ENCODE peak calls at places on chromosomes 7 and 10, in eight cellular contexts. One of them, this sample, is unnamed.

GRCh38 chr7:143322646-143323343 is 6.9 kb downstream of the CLCN1 start:
- DNase-seq in mammary epithelial cell: no peak
- DNase-seq in CD4-positive, alpha-beta T cell: no peak
- DNase-seq in MM.1S: no peak
- DNase-seq in fibroblast of villous mesenchyme: peak
- DNase-seq in WERI-Rb-1: no peak
- DNase-seq in GM20000: no peak
- DNase-seq in type B pancreatic cell: no peak
- DNase-seq in this sample: no peak

GRCh38 chr7:45469103-45469502 is 105.1 kb upstream of the ADCY1 start:
- DNase-seq in mammary epithelial cell: peak
- DNase-seq in CD4-positive, alpha-beta T cell: no peak
- DNase-seq in MM.1S: no peak
- DNase-seq in fibroblast of villous mesenchyme: no peak
- DNase-seq in WERI-Rb-1: no peak
- DNase-seq in GM20000: no peak
- DNase-seq in type B pancreatic cell: no peak
- DNase-seq in this sample: no peak

GRCh38 chr10:99396471-99396870 is 34.0 kb downstream of the GOT1 start:
- DNase-seq in mammary epithelial cell: no peak
- DNase-seq in CD4-positive, alpha-beta T cell: no peak
- DNase-seq in MM.1S: no peak
- DNase-seq in fibroblast of villous mesenchyme: peak
- DNase-seq in WERI-Rb-1: no peak
- DNase-seq in GM20000: no peak
- DNase-seq in type B pancreatic cell: no peak
- DNase-seq in this sample: no peak

GRCh38 chr7:106658504-106659368 is 2.2 kb downstream of the CCDC71L start:
- DNase-seq in mammary epithelial cell: no peak
- DNase-seq in CD4-positive, alpha-beta T cell: no peak
- DNase-seq in MM.1S: no peak
- DNase-seq in fibroblast of villous mesenchyme: no peak
- DNase-seq in WERI-Rb-1: no peak
- DNase-seq in GM20000: no peak
- DNase-seq in type B pancreatic cell: no peak
- DNase-seq in this sample: no peak

GRCh38 chr7:17275749-17276671 is 22.4 kb upstream of the AHR start:
- DNase-seq in mammary epithelial cell: peak
- DNase-seq in CD4-positive, alpha-beta T cell: no peak
- DNase-seq in MM.1S: no peak
- DNase-seq in fibroblast of villous mesenchyme: peak
- DNase-seq in WERI-Rb-1: no peak
- DNase-seq in GM20000: no peak
- DNase-seq in type B pancreatic cell: no peak
- DNase-seq in this sample: no peak

GRCh38 chr10:5619366-5620211 is 46.8 kb downstream of the ASB13 start:
- DNase-seq in mammary epithelial cell: no peak
- DNase-seq in CD4-positive, alpha-beta T cell: no peak
- DNase-seq in MM.1S: no peak
- DNase-seq in fibroblast of villous mesenchyme: peak
- DNase-seq in WERI-Rb-1: no peak
- DNase-seq in GM20000: no peak
- DNase-seq in type B pancreatic cell: no peak
- DNase-seq in this sample: no peak

GRCh38 chr10:72694476-72695369 is 2.8 kb downstream of the MCU start:
- DNase-seq in mammary epithelial cell: peak
- DNase-seq in CD4-positive, alpha-beta T cell: no peak
- DNase-seq in MM.1S: peak
- DNase-seq in fibroblast of villous mesenchyme: peak
- DNase-seq in WERI-Rb-1: peak
- DNase-seq in GM20000: no peak
- DNase-seq in type B pancreatic cell: no peak
- DNase-seq in this sample: no peak

GRCh38 chr10:73601486-73601921 is 10.4 kb upstream of the USP54 start:
- DNase-seq in mammary epithelial cell: peak
- DNase-seq in CD4-positive, alpha-beta T cell: no peak
- DNase-seq in MM.1S: no peak
- DNase-seq in fibroblast of villous mesenchyme: no peak
- DNase-seq in WERI-Rb-1: no peak
- DNase-seq in GM20000: no peak
- DNase-seq in type B pancreatic cell: no peak
- DNase-seq in this sample: no peak

GRCh38 chr7:102230593-102230992 is 56.1 kb upstream of the SH2B2 start:
- DNase-seq in mammary epithelial cell: peak
- DNase-seq in CD4-positive, alpha-beta T cell: no peak
- DNase-seq in MM.1S: no peak
- DNase-seq in fibroblast of villous mesenchyme: peak
- DNase-seq in WERI-Rb-1: no peak
- DNase-seq in GM20000: no peak
- DNase-seq in type B pancreatic cell: no peak
- DNase-seq in this sample: no peak

GRCh38 chr7:54664235-54665228 is 94.5 kb downstream of the SEC61G start:
- DNase-seq in mammary epithelial cell: peak
- DNase-seq in CD4-positive, alpha-beta T cell: no peak
- DNase-seq in MM.1S: peak
- DNase-seq in fibroblast of villous mesenchyme: peak
- DNase-seq in WERI-Rb-1: peak
- DNase-seq in GM20000: peak
- DNase-seq in type B pancreatic cell: peak
- DNase-seq in this sample: peak

DNA sequence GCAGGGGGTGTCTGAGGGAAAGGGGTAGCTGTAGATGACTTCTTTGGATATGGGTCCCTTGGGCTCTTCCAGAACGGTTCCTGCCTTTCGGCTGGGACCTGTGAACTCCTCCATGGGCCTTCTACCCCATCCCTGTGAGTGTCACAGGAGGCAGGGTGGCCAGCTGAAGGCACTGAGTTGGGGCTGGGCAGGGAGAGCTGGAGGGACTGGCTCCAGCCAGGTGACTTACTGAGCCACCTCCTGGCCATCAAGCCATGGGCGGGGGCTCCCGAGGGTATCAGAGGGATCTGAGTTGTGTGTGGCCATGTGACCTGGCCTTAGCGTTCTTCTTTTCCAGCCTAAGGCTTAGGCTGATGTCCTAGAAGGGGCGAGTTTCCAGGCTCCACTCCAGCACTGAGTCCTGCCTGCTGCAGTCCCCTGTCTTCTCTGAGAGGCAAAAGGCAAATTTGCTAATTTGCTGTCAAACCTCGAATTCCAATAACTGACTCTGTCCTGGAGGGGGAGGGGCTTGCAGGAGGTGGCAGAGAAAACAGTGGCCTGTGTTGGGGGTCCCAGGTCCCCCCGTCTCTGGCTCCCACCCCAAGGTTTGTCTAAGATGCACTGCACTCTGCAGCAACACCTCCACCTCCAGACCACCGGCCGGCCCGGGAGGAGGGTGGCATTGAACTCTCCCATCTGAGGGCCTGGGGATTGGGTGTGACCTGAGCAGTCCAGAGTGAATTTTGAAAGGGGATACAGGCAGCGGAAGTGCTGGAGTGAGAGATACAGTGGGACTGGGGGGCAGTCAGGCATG is 27.2 kb downstream of the ADCYAP1R1 start:
- DNase-seq in mammary epithelial cell: no peak
- DNase-seq in CD4-positive, alpha-beta T cell: no peak
- DNase-seq in MM.1S: no peak
- DNase-seq in fibroblast of villous mesenchyme: no peak
- DNase-seq in WERI-Rb-1: no peak
- DNase-seq in GM20000: no peak
- DNase-seq in type B pancreatic cell: no peak
- DNase-seq in this sample: no peak
- TF ChIP-seq CTCF in mammary epithelial cell: no peak
- TF ChIP-seq CTCF in CD4-positive, alpha-beta T cell: no peak
- TF ChIP-seq CTCF in MM.1S: no peak
- TF ChIP-seq CTCF in fibroblast of villous mesenchyme: no peak
- TF ChIP-seq CTCF in WERI-Rb-1: no peak
- TF ChIP-seq CTCF in GM20000: no peak
- TF ChIP-seq CTCF in type B pancreatic cell: no peak
- TF ChIP-seq CTCF in this sample: no peak

GRCh38 chr7:122535086-122535485 is 163.8 kb downstream of the RNF133 start:
- DNase-seq in mammary epithelial cell: peak
- DNase-seq in CD4-positive, alpha-beta T cell: no peak
- DNase-seq in MM.1S: no peak
- DNase-seq in fibroblast of villous mesenchyme: no peak
- DNase-seq in WERI-Rb-1: no peak
- DNase-seq in GM20000: no peak
- DNase-seq in type B pancreatic cell: no peak
- DNase-seq in this sample: no peak

GRCh38 chr7:122528879-122529481 is 169.9 kb downstream of the RNF133 start:
- DNase-seq in mammary epithelial cell: peak
- DNase-seq in CD4-positive, alpha-beta T cell: no peak
- DNase-seq in MM.1S: peak
- DNase-seq in fibroblast of villous mesenchyme: peak
- DNase-seq in WERI-Rb-1: no peak
- DNase-seq in GM20000: peak
- DNase-seq in type B pancreatic cell: no peak
- DNase-seq in this sample: no peak

DNA sequence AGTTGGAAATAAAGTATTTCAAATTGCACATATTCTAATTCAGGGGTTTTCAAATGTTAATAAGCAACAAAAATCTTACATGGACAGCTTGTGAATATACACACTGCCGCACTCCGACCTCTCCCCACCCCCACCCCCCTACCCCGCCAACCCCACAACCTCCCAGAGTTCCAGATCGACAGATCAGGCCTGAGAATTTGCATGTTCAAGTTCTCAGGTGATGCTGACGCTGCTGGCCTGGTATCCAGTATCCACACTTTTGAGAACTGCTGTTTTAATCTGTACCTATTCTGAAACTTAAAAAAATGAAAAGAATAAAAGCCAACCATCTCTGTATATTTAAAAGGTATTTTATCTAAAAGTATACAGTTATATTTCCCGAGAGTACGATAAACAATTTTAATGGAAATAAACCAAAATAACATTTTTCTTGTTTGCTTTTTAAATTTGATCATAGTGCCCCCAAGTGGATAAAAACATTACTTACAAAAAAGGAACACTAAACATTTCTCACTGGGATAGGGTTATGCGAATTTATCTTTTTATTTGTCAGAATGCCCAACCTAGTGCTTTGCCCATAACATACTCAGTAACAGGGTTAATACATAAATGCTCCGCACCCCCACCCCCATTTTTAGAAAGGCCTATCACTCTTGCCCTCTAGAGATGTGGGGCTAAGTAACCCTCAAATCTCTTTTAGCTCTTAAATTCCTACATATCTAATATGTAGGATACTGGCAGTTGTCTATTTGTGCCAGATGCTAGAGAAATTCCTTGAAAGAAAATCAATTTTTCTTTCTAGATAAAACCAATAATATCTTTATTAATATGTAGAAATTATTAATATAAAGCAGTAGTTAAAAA is 166.3 kb downstream of the RNF133 start:
- DNase-seq in mammary epithelial cell: no peak
- DNase-seq in CD4-positive, alpha-beta T cell: no peak
- DNase-seq in MM.1S: peak
- DNase-seq in fibroblast of villous mesenchyme: peak
- DNase-seq in WERI-Rb-1: no peak
- DNase-seq in GM20000: peak
- DNase-seq in type B pancreatic cell: no peak
- DNase-seq in this sample: no peak
- TF ChIP-seq CTCF in mammary epithelial cell: peak
- TF ChIP-seq CTCF in CD4-positive, alpha-beta T cell: no peak
- TF ChIP-seq CTCF in MM.1S: peak
- TF ChIP-seq CTCF in fibroblast of villous mesenchyme: no peak
- TF ChIP-seq CTCF in WERI-Rb-1: no peak
- TF ChIP-seq CTCF in GM20000: no peak
- TF ChIP-seq CTCF in type B pancreatic cell: peak
- TF ChIP-seq CTCF in this sample: peak

GRCh38 chr7:116177009-116177408 is 33.3 kb upstream of the TES start:
- DNase-seq in mammary epithelial cell: peak
- DNase-seq in CD4-positive, alpha-beta T cell: no peak
- DNase-seq in MM.1S: no peak
- DNase-seq in fibroblast of villous mesenchyme: peak
- DNase-seq in WERI-Rb-1: no peak
- DNase-seq in GM20000: no peak
- DNase-seq in type B pancreatic cell: no peak
- DNase-seq in this sample: no peak

GRCh38 chr7:116185450-116185849 is 24.9 kb upstream of the TES start:
- DNase-seq in mammary epithelial cell: no peak
- DNase-seq in CD4-positive, alpha-beta T cell: no peak
- DNase-seq in MM.1S: no peak
- DNase-seq in fibroblast of villous mesenchyme: no peak
- DNase-seq in WERI-Rb-1: no peak
- DNase-seq in GM20000: no peak
- DNase-seq in type B pancreatic cell: no peak
- DNase-seq in this sample: no peak

GRCh38 chr7:116185956-116186355 is 24.4 kb upstream of the TES start:
- DNase-seq in mammary epithelial cell: peak
- DNase-seq in CD4-positive, alpha-beta T cell: no peak
- DNase-seq in MM.1S: no peak
- DNase-seq in fibroblast of villous mesenchyme: no peak
- DNase-seq in WERI-Rb-1: no peak
- DNase-seq in GM20000: no peak
- DNase-seq in type B pancreatic cell: no peak
- DNase-seq in this sample: no peak

GRCh38 chr7:116182023-116182422 is 28.3 kb upstream of the TES start:
- DNase-seq in mammary epithelial cell: no peak
- DNase-seq in CD4-positive, alpha-beta T cell: no peak
- DNase-seq in MM.1S: no peak
- DNase-seq in fibroblast of villous mesenchyme: no peak
- DNase-seq in WERI-Rb-1: no peak
- DNase-seq in GM20000: no peak
- DNase-seq in type B pancreatic cell: no peak
- DNase-seq in this sample: no peak

GRCh38 chr7:116180302-116180701 is 30.0 kb upstream of the TES start:
- DNase-seq in mammary epithelial cell: peak
- DNase-seq in CD4-positive, alpha-beta T cell: no peak
- DNase-seq in MM.1S: peak
- DNase-seq in fibroblast of villous mesenchyme: peak
- DNase-seq in WERI-Rb-1: no peak
- DNase-seq in GM20000: peak
- DNase-seq in type B pancreatic cell: no peak
- DNase-seq in this sample: no peak
- TF ChIP-seq CTCF in mammary epithelial cell: peak
- TF ChIP-seq CTCF in CD4-positive, alpha-beta T cell: peak
- TF ChIP-seq CTCF in MM.1S: peak
- TF ChIP-seq CTCF in fibroblast of villous mesenchyme: peak
- TF ChIP-seq CTCF in WERI-Rb-1: peak
- TF ChIP-seq CTCF in GM20000: peak
- TF ChIP-seq CTCF in type B pancreatic cell: peak
- TF ChIP-seq CTCF in this sample: peak

DNA sequence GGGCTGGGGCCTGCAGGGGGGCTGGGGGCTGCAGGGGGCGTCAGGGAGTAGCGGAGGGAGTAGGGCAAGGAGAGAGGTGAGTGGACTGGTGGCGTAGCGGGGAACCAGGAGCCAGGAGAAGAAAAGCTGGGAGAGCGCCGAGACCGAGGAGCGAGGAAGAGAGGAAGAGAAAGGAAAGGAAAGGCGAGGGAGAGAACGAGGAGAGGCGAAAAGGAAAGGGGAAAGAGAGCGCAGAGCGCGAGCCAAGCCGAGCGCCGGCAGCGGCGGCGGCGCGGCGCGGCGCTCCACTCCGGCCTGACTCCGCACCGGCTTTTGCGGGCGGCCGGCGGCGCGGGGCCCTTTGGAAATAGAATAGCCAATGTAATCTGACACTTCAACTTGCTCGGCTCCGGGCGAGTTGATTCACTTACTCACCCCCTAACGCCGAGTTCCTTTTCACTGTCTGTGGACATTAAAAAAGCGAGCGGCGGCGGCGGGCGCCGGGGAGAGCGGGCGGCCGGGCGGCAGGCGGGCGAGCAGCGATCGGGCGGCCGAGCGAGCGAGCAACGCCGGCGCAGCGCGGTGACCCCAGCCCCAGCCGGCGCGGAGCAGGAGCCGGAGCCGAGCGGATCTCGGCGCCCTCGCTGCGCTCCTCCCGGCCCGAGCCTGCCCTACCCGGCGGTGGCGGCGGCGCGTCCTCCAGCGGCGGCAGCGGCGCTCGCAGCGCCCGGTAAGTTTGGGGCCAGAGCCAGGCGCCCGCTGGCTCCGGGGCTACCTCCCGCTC is at the start of gene ZMIZ1:
- DNase-seq in mammary epithelial cell: peak
- DNase-seq in CD4-positive, alpha-beta T cell: peak
- DNase-seq in MM.1S: peak
- DNase-seq in fibroblast of villous mesenchyme: peak
- DNase-seq in WERI-Rb-1: peak
- DNase-seq in GM20000: peak
- DNase-seq in type B pancreatic cell: peak
- DNase-seq in this sample: peak
- TF ChIP-seq CTCF in mammary epithelial cell: peak
- TF ChIP-seq CTCF in CD4-positive, alpha-beta T cell: no peak
- TF ChIP-seq CTCF in MM.1S: peak
- TF ChIP-seq CTCF in fibroblast of villous mesenchyme: peak
- TF ChIP-seq CTCF in WERI-Rb-1: peak
- TF ChIP-seq CTCF in GM20000: peak
- TF ChIP-seq CTCF in type B pancreatic cell: peak
- TF ChIP-seq CTCF in this sample: peak